ENCODE peak calls at places on chromosome 16, in six cellular contexts. R is HCT116, K is K562, I is A549, X is GM12878, L is HepG2. D is an unnamed sample.

GRCh38 chr16:88651276-88651988 is 579 bp upstream of the CYBA start:
- DNase-seq in X (peak), K (peak), I (peak), R (peak), L (peak), D (peak)

GRCh38 chr16:66274335-66275110 is 92.0 kb upstream of the CDH5 start:
- DNase-seq in X (no peak), I (peak), K (no peak), L (peak), R (peak), D (peak)

GRCh38 chr16:58533751-58534470 is 18.6 kb downstream of the SETD6 start:
- DNase-seq in K (no peak), I (no peak), R (no peak), X (no peak), L (no peak), D (no peak)

GRCh38 chr16:69397821-69398521 is 12.2 kb upstream of the TERF2 start:
- DNase-seq in K (no peak), X (peak), R (peak), I (peak), L (peak), D (peak)

GRCh38 chr16:87947356-87948118 is 3.7 kb upstream of the BANP start:
- DNase-seq in R (no peak), K (no peak), L (no peak), X (no peak), I (no peak), D (no peak)

GRCh38 chr16:47636501-47637090 is 175.5 kb downstream of the PHKB start:
- DNase-seq in R (no peak), K (no peak), L (no peak), X (no peak), I (no peak), D (no peak)

GRCh38 chr16:12425134-12425941 is 378.3 kb downstream of the CPPED1 start:
- DNase-seq in L (peak), K (no peak), X (no peak), I (peak), R (no peak), D (no peak)

GRCh38 chr16:79918916-79919315 is 318.4 kb upstream of the MAF start:
- DNase-seq in L (no peak), R (no peak), I (no peak), X (no peak), K (no peak), D (no peak)

GRCh38 chr16:81668243-81669097 is 110.6 kb upstream of the PLCG2 start:
- DNase-seq in L (no peak), I (no peak), K (no peak), X (no peak), R (no peak), D (no peak)

GRCh38 chr16:27762441-27762840 is 212.5 kb downstream of the KATNIP start:
- DNase-seq in R (peak), X (no peak), K (no peak), L (no peak), I (no peak), D (no peak)

GRCh38 chr16:57592591-57593003 is 35.8 kb upstream of the ADGRG1 start:
- DNase-seq in I (no peak), X (no peak), K (no peak), R (no peak), L (no peak), D (peak)

GRCh38 chr16:25747160-25747758 is 55.5 kb downstream of the HS3ST4 start:
- DNase-seq in K (peak), I (no peak), X (no peak), L (no peak), R (no peak), D (peak)

GRCh38 chr16:66342294-66342900 is 24.1 kb upstream of the CDH5 start:
- DNase-seq in I (peak), X (no peak), R (no peak), K (peak), L (peak), D (peak)

GRCh38 chr16:22787456-22788189 is 26.3 kb upstream of the HS3ST2 start:
- DNase-seq in L (no peak), K (no peak), R (no peak), I (no peak), X (no peak), D (peak)

GRCh38 chr16:58377932-58378331 is 14.3 kb upstream of the GINS3 start:
- DNase-seq in L (no peak), X (no peak), I (no peak), K (no peak), R (no peak), D (no peak)

GRCh38 chr16:2371421-2371820 is 30.9 kb upstream of the ABCA3 start:
- DNase-seq in K (no peak), X (no peak), R (no peak), I (no peak), L (no peak), D (no peak)

GRCh38 chr16:19678804-19679203 is 39.2 kb downstream of the KNOP1 start:
- DNase-seq in X (no peak), L (no peak), R (no peak), I (no peak), K (no peak), D (no peak)

GRCh38 chr16:16162591-16162990 is 60.7 kb downstream of the ABCC6 start:
- DNase-seq in K (no peak), I (no peak), L (no peak), R (no peak), X (no peak), D (no peak)

GRCh38 chr16:1990336-1991134 is 765 bp downstream of the SYNGR3 start:
- DNase-seq in K (peak), X (no peak), R (no peak), L (peak), I (no peak), D (no peak)

GRCh38 chr16:69179255-69180010 is 7.5 kb upstream of the SNTB2 start:
- DNase-seq in R (no peak), K (no peak), I (peak), X (no peak), L (peak), D (peak)

GRCh38 chr16:75011634-75012307 is 12.9 kb downstream of the ZNRF1 start:
- DNase-seq in L (no peak), R (peak), I (peak), K (no peak), X (peak), D (peak)

GRCh38 chr16:30562021-30562420 is 3.8 kb upstream of the ZNF764 start:
- DNase-seq in I (no peak), X (no peak), K (no peak), L (no peak), R (no peak), D (no peak)

GRCh38 chr16:55370762-55371482 is 46.9 kb downstream of the IRX6 start:
- DNase-seq in X (no peak), R (no peak), K (no peak), I (peak), L (peak), D (peak)

GRCh38 chr16:57167951-57168350 is 17.9 kb downstream of the PSME3IP1 start:
- DNase-seq in L (peak), X (no peak), I (peak), R (peak), K (no peak), D (peak)

GRCh38 chr16:7405166-7405565 is 72.5 kb downstream of the RBFOX1 start:
- DNase-seq in I (peak), K (no peak), X (no peak), L (peak), R (no peak), D (no peak)

GRCh38 chr16:82031116-82032084 is 3.7 kb upstream of the HSD17B2 start:
- DNase-seq in I (peak), L (peak), R (peak), X (no peak), K (peak), D (peak)

GRCh38 chr16:4350787-4351659 is at the start of gene PAM16:
- DNase-seq in X (peak), K (peak), L (peak), R (peak), I (peak), D (peak)

GRCh38 chr16:74713876-74714275 is 13.2 kb upstream of the MLKL start:
- DNase-seq in K (peak), X (no peak), I (no peak), R (no peak), L (no peak), D (no peak)

GRCh38 chr16:30902070-30902972 is 5.9 kb downstream of the CTF1 start:
- DNase-seq in X (no peak), R (no peak), L (peak), I (peak), K (peak), D (peak)

DNA sequence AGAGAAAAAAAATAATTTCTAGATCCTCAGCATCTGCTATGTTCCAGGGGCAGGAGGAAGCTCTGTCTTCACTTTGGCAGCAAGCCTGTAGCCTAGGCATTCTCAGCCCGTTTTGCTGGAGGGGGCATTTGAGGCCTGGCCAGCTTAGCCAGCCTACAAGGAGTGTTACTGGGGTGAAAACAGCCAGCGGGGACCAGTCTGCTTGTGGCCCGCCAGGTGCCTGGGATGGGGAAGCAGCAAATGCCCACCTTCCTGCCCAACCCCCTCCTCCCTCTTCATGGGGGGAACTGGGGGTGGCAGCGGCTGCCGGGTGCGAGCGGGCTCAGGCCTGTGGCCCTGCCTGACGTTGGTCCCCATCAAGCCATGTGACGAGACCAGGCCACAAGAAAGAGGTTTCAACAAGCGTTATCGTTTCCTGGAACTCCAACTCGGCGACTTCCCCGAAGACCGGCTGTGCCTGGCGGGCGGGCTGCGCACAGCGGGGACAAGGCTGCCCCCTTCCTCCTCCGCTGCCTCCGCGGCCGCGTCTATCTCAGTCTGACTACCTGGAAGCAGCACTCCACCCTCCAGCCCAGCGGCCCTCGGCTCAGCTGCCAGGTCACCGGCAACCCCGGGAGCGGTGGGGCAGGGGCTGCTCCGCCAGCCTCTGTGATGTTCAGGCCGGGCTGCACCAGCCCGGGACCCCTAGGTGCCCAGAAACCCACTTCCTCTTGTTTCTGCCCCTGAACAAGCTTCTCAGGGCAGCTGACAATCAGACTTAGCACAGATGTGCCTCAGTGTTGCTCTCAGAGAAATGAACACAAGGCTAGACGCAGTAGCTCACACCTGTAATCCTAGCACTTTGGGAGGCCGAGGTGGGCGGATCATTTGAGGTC is 22.9 kb downstream of the SOCS1 start:
- DNase-seq in K (peak), I (no peak), X (no peak), L (no peak), R (no peak), D (no peak)
- TF ChIP-seq POLR2A in K (peak), I (no peak), X (peak), L (no peak), R (no peak), D (no peak)

DNA sequence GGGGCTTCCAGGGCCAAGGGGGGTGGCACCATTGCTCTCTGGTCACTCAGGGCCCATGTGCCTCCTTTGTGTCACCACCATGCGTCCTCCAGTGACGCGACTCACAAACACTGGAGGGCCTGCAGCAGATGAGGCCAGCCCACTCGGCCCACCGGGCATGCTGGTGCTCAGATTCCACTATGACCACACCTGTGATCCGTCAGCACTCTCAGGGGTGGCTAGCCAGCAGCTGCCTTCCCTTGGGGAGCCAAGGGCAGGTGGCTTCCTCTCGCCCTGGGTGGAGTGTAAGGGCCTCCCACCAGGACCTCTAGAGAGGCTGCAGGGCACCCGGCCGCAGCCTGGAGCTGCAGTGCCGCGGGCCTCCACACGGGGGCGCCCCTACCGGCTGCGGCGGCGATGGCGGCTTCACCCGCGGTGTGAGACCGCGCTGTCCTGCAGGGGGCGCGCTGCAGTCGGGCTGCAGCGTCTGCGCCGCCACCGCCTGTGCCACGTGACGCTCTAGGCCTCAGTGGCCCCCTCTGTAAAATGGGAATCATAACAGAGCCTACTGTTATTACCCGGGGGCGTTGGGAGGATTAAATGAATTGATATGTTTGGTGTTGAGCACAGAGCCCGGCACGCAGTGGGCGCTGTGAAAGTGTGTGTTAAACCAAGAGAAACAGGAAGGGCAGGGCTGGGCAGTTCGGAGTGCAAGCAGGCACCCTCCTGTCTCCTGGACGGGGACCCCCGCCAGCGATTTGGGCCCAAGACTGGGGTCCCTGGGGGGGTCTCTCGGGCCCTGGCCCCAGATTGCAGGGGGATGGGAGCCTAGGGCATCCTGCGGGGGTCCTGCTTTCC is 192.4 kb upstream of the GSE1 start:
- DNase-seq in K (peak), X (no peak), I (peak), R (peak), L (peak), D (peak)
- TF ChIP-seq MAX in K (peak), X (no peak), I (peak), R (peak), L (peak), D (peak)

GRCh38 chr16:67537636-67538591 is 9.3 kb downstream of the RIPOR1 start:
- DNase-seq in I (no peak), L (no peak), K (no peak), R (no peak), X (no peak), D (peak)
- TF ChIP-seq POLR2A in I (no peak), L (no peak), K (no peak), R (no peak), X (peak), D (no peak)

DNA sequence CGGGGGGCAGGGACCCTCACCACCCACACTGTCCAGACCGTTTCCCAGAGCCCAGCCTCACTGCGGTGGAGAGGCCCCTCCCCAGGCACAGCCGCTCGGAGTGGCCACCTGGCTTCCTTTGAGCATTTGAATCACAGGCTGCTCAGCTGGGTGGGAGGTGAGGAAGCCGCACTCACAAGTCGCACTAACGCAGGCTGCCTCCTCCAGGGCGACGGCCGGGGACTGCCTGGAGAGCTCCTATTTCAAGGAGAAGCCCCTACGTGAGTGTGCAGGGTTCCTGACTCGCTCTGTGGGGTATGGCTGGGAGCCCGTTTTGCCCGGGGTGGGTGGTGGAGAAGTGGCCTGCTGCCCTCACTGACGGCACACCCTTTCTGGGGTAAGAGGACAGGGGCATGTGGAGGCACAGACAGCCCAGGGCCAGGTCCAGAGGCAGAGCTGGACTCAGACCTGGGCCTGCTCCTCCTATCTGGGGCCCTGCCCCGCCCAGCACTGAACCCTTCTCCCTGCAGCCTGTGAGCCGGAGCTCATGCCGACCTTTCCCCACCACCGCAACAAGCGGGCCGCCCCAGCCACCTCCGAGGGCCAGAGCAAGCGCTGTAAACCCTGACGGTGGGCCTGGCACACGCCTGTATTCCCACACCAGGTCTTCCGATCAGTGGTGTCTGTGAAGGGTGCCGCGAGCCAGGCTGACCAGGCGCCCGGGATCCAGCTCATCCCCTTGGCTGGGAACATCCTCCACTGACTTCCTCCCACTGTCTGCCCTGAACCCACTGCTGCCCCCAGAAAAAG is 6.2 kb downstream of the SPATA2L start:
- DNase-seq in I (no peak), R (no peak), K (peak), L (peak), X (no peak), D (no peak)
- TF ChIP-seq MAX in I (no peak), R (no peak), K (no peak), L (peak), X (no peak), D (no peak)

GRCh38 chr16:911604-912321 is 59.0 kb downstream of the LMF1 start:
- DNase-seq in I (no peak), X (no peak), R (no peak), L (no peak), K (no peak), D (no peak)

GRCh38 chr16:912322-912683 is 58.5 kb downstream of the LMF1 start:
- DNase-seq in K (no peak), X (no peak), R (no peak), I (no peak), L (no peak), D (no peak)

GRCh38 chr16:914453-914852 is 56.3 kb downstream of the LMF1 start:
- DNase-seq in I (peak), R (peak), L (peak), K (no peak), X (peak), D (peak)

GRCh38 chr16:913817-914440 is 56.9 kb downstream of the LMF1 start:
- DNase-seq in L (no peak), R (no peak), K (no peak), I (no peak), X (no peak), D (no peak)

GRCh38 chr16:912684-913613 is 57.8 kb downstream of the LMF1 start:
- DNase-seq in X (no peak), I (no peak), R (no peak), L (peak), K (no peak), D (no peak)
- TF ChIP-seq POLR2A in X (no peak), I (no peak), R (no peak), L (no peak), K (no peak), D (no peak)

DNA sequence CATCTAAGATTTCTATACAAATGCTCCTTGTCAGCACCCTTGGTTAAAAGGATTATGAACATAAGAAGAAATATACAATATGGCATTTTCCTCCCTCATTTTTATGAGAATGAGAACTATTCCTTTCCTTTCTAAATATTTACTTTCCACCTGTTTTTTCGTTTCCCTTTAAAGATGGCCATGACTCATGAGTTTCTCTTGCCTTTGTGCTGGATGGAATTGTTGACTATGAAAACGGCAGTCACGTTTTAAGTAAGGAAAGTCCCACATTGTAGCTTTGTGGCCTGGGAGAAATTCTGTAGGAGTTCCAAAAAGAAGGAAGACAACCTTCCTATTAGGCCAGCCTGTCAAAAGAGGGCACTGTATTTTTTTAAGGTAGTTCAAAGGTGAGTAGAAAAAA is 276.5 kb downstream of the FOXL1 start:
- DNase-seq in R (no peak), L (no peak), K (no peak), X (no peak), I (peak), D (no peak)
- TF ChIP-seq MAX in R (no peak), L (no peak), K (no peak), X (no peak), I (no peak), D (no peak)

D was measured in NB4.